ENCODE peak calls at places on chromosomes 16 and 17, in four cellular contexts. V is HS-5, F is ELF-1, X is NCI-H774. D is an unnamed sample.

GRCh38 chr16:2388875-2389433 is 40.3 kb upstream of the CCNF start:
- DNase-seq in X (peak), F (no peak), V (no peak), D (peak)

GRCh38 chr17:48555616-48556533 is 11.0 kb upstream of the HOXB2 start:
- DNase-seq in V (no peak), F (peak), X (peak), D (no peak)

GRCh38 chr17:7001562-7001961 is 5.7 kb downstream of the ALOX12 start:
- DNase-seq in X (no peak), V (no peak), F (peak), D (no peak)

GRCh38 chr16:81630632-81631026 is 148.5 kb upstream of the PLCG2 start:
- DNase-seq in V (no peak), F (no peak), X (no peak), D (no peak)

GRCh38 chr17:77375917-77376651 is 235.3 kb downstream of the SEC14L1 start:
- DNase-seq in V (no peak), F (peak), X (no peak), D (no peak)

GRCh38 chr16:6836771-6837170 is 495.9 kb upstream of the RBFOX1 start:
- DNase-seq in F (no peak), X (no peak), V (no peak), D (peak)

GRCh38 chr17:50922107-50922506 is 56.0 kb upstream of the TOB1 start:
- DNase-seq in F (no peak), V (no peak), X (no peak), D (no peak)

GRCh38 chr17:50803676-50804075 is 31.7 kb upstream of the WFIKKN2 start:
- DNase-seq in V (no peak), X (no peak), F (no peak), D (no peak)

GRCh38 chr17:48546924-48547838 is 2.3 kb upstream of the HOXB2 start:
- DNase-seq in X (no peak), F (peak), V (no peak), D (no peak)

GRCh38 chr17:50831430-50832064 is 3.8 kb upstream of the WFIKKN2 start:
- DNase-seq in V (no peak), X (no peak), F (no peak), D (no peak)

GRCh38 chr17:9512323-9513168 is 63.1 kb downstream of the STX8 start:
- DNase-seq in F (no peak), V (no peak), X (no peak), D (peak)

GRCh38 chr16:19286827-19287226 is 1.3 kb downstream of the CLEC19A start:
- DNase-seq in V (no peak), X (no peak), F (no peak), D (no peak)

GRCh38 chr17:68398731-68399637 is 58.3 kb downstream of the WIPI1 start:
- DNase-seq in X (peak), F (peak), V (peak), D (no peak)

GRCh38 chr17:21214777-21215541 is 998 bp upstream of the TMEM11 start:
- DNase-seq in F (peak), X (no peak), V (no peak), D (no peak)

GRCh38 chr17:81471804-81472456 is 40.7 kb downstream of the ACTG1 start:
- DNase-seq in V (peak), X (no peak), F (no peak), D (no peak)

GRCh38 chr16:22373662-22374310 is 633 bp downstream of the CDR2 start:
- DNase-seq in F (peak), V (no peak), X (no peak), D (no peak)

GRCh38 chr16:74034862-74035261 is 261.8 kb upstream of the PSMD7 start:
- DNase-seq in V (no peak), X (peak), F (peak), D (no peak)

GRCh38 chr17:74738051-74738996 is 1.3 kb downstream of the RAB37 start:
- DNase-seq in V (no peak), X (no peak), F (no peak), D (no peak)

GRCh38 chr16:86142801-86143236 is 243.9 kb downstream of the IRF8 start:
- DNase-seq in X (no peak), F (no peak), V (no peak), D (no peak)

GRCh38 chr17:39774043-39774442 is 36.3 kb downstream of the GRB7 start:
- DNase-seq in X (no peak), V (no peak), F (no peak), D (no peak)

GRCh38 chr16:56382459-56382858 is 42.9 kb downstream of the AMFR start:
- DNase-seq in V (no peak), X (no peak), F (no peak), D (no peak)

GRCh38 chr17:41500131-41500911 is 5.1 kb downstream of the KRT13 start:
- DNase-seq in F (peak), X (no peak), V (peak), D (no peak)

GRCh38 chr16:68825427-68825826 is 17.9 kb upstream of the TANGO6 start:
- DNase-seq in F (no peak), X (no peak), V (no peak), D (no peak)

GRCh38 chr17:80142929-80143328 is 4.0 kb downstream of the EIF4A3 start:
- DNase-seq in V (no peak), F (no peak), X (no peak), D (no peak)

GRCh38 chr17:81601525-81602120 is 35.3 kb downstream of the NPLOC4 start:
- DNase-seq in F (peak), V (no peak), X (peak), D (no peak)

D was measured in kidney epithelial cell.